ENCODE peak calls at places on chromosome 13, in eight cellular contexts. B is T-cell; L is right atrium auricular region; Q is stimulated activated CD4-positive, alpha-beta T cell treated with anti-CD3 and anti-CD28 coated beads, Interleukin-12 subunit alpha, Interleukin-12 subunit beta, amount 100 ng/mL, for 48 hours; W is kidney epithelial cell; U is nucleus accumbens; N is T-helper 2 cell; V is HEK293T. O is an unnamed sample.

GRCh38 chr13:104962411-104962810 is 1573.1 kb downstream of the EFNB2 start:
- DNase-seq in B (no peak), L (no peak), Q (no peak), W (no peak), U (no peak), N (no peak), V (no peak), O (no peak)

GRCh38 chr13:34678154-34678553 is 263.9 kb upstream of the NBEA start:
- DNase-seq in B (no peak), L (no peak), Q (no peak), W (no peak), U (no peak), N (no peak), V (no peak), O (no peak)

GRCh38 chr13:113649212-113649611 is 8.8 kb downstream of the ATP4B start:
- DNase-seq in B (no peak), L (no peak), Q (no peak), W (no peak), U (no peak), N (no peak), V (no peak), O (peak; percentile 41)

GRCh38 chr13:111505175-111505777 is 184.8 kb downstream of the TEX29 start:
- DNase-seq in B (no peak), L (no peak), Q (no peak), W (no peak), U (no peak), N (no peak), V (peak; percentile 60), O (no peak)

GRCh38 chr13:67520886-67521285 is 290.8 kb upstream of the PCDH9 start:
- DNase-seq in B (no peak), L (no peak), Q (no peak), W (no peak), U (no peak), N (no peak), V (no peak), O (no peak)

GRCh38 chr13:109517516-109517915 is 268.9 kb downstream of the IRS2 start:
- DNase-seq in B (no peak), L (no peak), Q (no peak), W (no peak), U (no peak), N (no peak), V (no peak), O (no peak)

GRCh38 chr13:107295391-107296157 is 727.6 kb upstream of the ARGLU1 start:
- DNase-seq in B (no peak), L (no peak), Q (no peak), W (no peak), U (no peak), N (no peak), V (no peak), O (no peak)

GRCh38 chr13:75136151-75136550 is 345.8 kb downstream of the TBC1D4 start:
- DNase-seq in B (no peak), L (no peak), Q (no peak), W (no peak), U (no peak), N (no peak), V (no peak), O (no peak)

GRCh38 chr13:40558656-40559055 is 107.8 kb downstream of the FOXO1 start:
- DNase-seq in B (no peak), L (no peak), Q (no peak), W (no peak), U (no peak), N (no peak), V (no peak), O (no peak)

GRCh38 chr13:113929628-113930615 is 44.0 kb downstream of the C13orf46 start:
- DNase-seq in B (no peak), L (no peak), Q (no peak), W (no peak), U (no peak), N (no peak), V (no peak), O (peak; percentile 10)

GRCh38 chr13:50129923-50130685 is 114.9 kb downstream of the KCNRG start:
- DNase-seq in B (no peak), L (no peak), Q (no peak), W (no peak), U (no peak), N (peak; percentile 55), V (peak; percentile 27), O (no peak)

GRCh38 chr13:76019421-76020044 is 383.4 kb downstream of the LMO7 start:
- DNase-seq in B (no peak), L (no peak), Q (no peak), W (no peak), U (peak; percentile 77), N (no peak), V (peak; percentile 57), O (no peak)

GRCh38 chr13:92074658-92075057 is 676.2 kb downstream of the GPC5 start:
- DNase-seq in B (no peak), L (no peak), Q (no peak), W (no peak), U (no peak), N (peak; percentile 3), V (peak; percentile 55), O (no peak)

GRCh38 chr13:21580736-21581135 is 23.2 kb downstream of the MICU2 start:
- DNase-seq in B (no peak), L (no peak), Q (no peak), W (no peak), U (no peak), N (no peak), V (no peak), O (no peak)

GRCh38 chr13:112875627-112876026 is 93.4 kb upstream of the MCF2L start:
- DNase-seq in B (no peak), L (no peak), Q (no peak), W (no peak), U (no peak), N (no peak), V (no peak), O (no peak)

GRCh38 chr13:85819513-85819912 is 20.3 kb upstream of the SLITRK6 start:
- DNase-seq in B (no peak), L (no peak), Q (no peak), W (no peak), U (no peak), N (no peak), V (no peak), O (no peak)

GRCh38 chr13:77563110-77563509 is 27.6 kb downstream of the SCEL start:
- DNase-seq in B (no peak), L (no peak), Q (no peak), W (no peak), U (no peak), N (no peak), V (no peak), O (no peak)

GRCh38 chr13:50326746-50327145 is 311.5 kb downstream of the KCNRG start:
- DNase-seq in B (no peak), L (no peak), Q (no peak), W (no peak), U (no peak), N (no peak), V (no peak), O (no peak)

GRCh38 chr13:111153977-111154332 is 38.8 kb downstream of the ARHGEF7 start:
- DNase-seq in B (peak; percentile 31), L (peak; percentile 70), Q (peak; percentile 34), W (no peak), U (no peak), N (peak; percentile 65), V (peak; percentile 17), O (no peak)

GRCh38 chr13:41995946-41996345 is 35.0 kb upstream of the VWA8 start:
- DNase-seq in B (peak; percentile 4), L (no peak), Q (peak; percentile 4), W (peak; percentile 32), U (no peak), N (peak; percentile 18), V (no peak), O (no peak)

GRCh38 chr13:73138276-73138950 is 79.6 kb downstream of the KLF5 start:
- DNase-seq in B (no peak), L (no peak), Q (no peak), W (no peak), U (no peak), N (no peak), V (peak; percentile 62), O (no peak)

GRCh38 chr13:103031332-103031873 is 34.8 kb downstream of the SLC10A2 start:
- DNase-seq in B (no peak), L (no peak), Q (no peak), W (no peak), U (no peak), N (no peak), V (no peak), O (no peak)

O was measured in CD14-positive monocyte.